ENCODE peak calls at places on chromosomes 13 and 19, in eight cellular contexts. V is adrenal gland, N is A549, Q is ovary, W is IMR-90, D is Peyer's patch, C is stomach, L is esophagus muscularis mucosa. E is an unnamed sample.
A peak's percentile ranks its signal among the peaks of the same experiment; 100 is the strongest.

GRCh38 chr13:66657165-66657895 is 572.8 kb downstream of the PCDH9 start:
- DNase-seq in N (peak; percentile 25), L (no peak), D (no peak), V (peak; percentile 98), W (peak; percentile 98), Q (no peak), C (peak; percentile 80), E (no peak)

GRCh38 chr19:621819-622218 is 11.5 kb downstream of the POLRMT start:
- DNase-seq in Q (no peak), D (no peak), V (no peak), N (no peak), L (no peak), C (no peak), W (no peak), E (no peak)

GRCh38 chr19:7808108-7808507 is 21.9 kb upstream of the EVI5L start:
- DNase-seq in L (no peak), C (no peak), W (no peak), N (no peak), D (no peak), V (no peak), Q (no peak), E (no peak)

GRCh38 chr13:111177081-111177711 is 62.1 kb downstream of the ARHGEF7 start:
- DNase-seq in L (no peak), C (peak; percentile 46), D (peak; percentile 64), V (peak; percentile 85), W (peak; percentile 68), N (no peak), Q (no peak), E (no peak)

GRCh38 chr13:29953542-29953941 is 103.1 kb upstream of the UBL3 start:
- DNase-seq in V (no peak), L (no peak), D (no peak), N (no peak), W (no peak), Q (no peak), C (no peak), E (no peak)

GRCh38 chr13:40161008-40161694 is 505.3 kb downstream of the FOXO1 start:
- DNase-seq in N (no peak), L (no peak), C (no peak), W (no peak), D (no peak), V (no peak), Q (no peak), E (no peak)

GRCh38 chr19:45251452-45252354 is 632 bp downstream of the MARK4 start:
- DNase-seq in C (no peak), W (no peak), L (no peak), V (no peak), N (no peak), Q (peak; percentile 36), D (no peak), E (no peak)

GRCh38 chr19:7852851-7853759 is 21.1 kb downstream of the PRR36 start:
- DNase-seq in V (peak; percentile 93), L (no peak), D (peak; percentile 70), Q (peak; percentile 68), W (peak; percentile 41), C (peak; percentile 87), N (peak; percentile 78), E (no peak)

GRCh38 chr13:77330009-77330471 is 3.1 kb upstream of the MYCBP2 start:
- DNase-seq in L (no peak), W (no peak), V (no peak), N (no peak), C (no peak), D (no peak), Q (no peak), E (no peak)

GRCh38 chr13:113648218-113648615 is 9.8 kb downstream of the ATP4B start:
- DNase-seq in L (no peak), D (no peak), W (no peak), Q (no peak), V (no peak), C (peak; percentile 25), N (no peak), E (no peak)

GRCh38 chr13:98687319-98687718 is 65.2 kb downstream of the SLC15A1 start:
- DNase-seq in D (no peak), C (no peak), Q (no peak), L (no peak), V (no peak), N (no peak), W (no peak), E (no peak)

GRCh38 chr13:38635030-38635429 is 51.8 kb upstream of the FREM2 start:
- DNase-seq in L (no peak), W (no peak), N (no peak), Q (no peak), C (no peak), V (no peak), D (no peak), E (no peak)

GRCh38 chr13:31322702-31323101 is 122.9 kb downstream of the B3GLCT start:
- DNase-seq in V (no peak), D (no peak), W (no peak), L (no peak), N (no peak), Q (no peak), C (no peak), E (no peak)

GRCh38 chr13:114310961-114311360 is 3.3 kb upstream of the CHAMP1 start:
- DNase-seq in Q (no peak), N (no peak), W (peak; percentile 75), L (no peak), V (no peak), C (no peak), D (no peak), E (no peak)

DNA sequence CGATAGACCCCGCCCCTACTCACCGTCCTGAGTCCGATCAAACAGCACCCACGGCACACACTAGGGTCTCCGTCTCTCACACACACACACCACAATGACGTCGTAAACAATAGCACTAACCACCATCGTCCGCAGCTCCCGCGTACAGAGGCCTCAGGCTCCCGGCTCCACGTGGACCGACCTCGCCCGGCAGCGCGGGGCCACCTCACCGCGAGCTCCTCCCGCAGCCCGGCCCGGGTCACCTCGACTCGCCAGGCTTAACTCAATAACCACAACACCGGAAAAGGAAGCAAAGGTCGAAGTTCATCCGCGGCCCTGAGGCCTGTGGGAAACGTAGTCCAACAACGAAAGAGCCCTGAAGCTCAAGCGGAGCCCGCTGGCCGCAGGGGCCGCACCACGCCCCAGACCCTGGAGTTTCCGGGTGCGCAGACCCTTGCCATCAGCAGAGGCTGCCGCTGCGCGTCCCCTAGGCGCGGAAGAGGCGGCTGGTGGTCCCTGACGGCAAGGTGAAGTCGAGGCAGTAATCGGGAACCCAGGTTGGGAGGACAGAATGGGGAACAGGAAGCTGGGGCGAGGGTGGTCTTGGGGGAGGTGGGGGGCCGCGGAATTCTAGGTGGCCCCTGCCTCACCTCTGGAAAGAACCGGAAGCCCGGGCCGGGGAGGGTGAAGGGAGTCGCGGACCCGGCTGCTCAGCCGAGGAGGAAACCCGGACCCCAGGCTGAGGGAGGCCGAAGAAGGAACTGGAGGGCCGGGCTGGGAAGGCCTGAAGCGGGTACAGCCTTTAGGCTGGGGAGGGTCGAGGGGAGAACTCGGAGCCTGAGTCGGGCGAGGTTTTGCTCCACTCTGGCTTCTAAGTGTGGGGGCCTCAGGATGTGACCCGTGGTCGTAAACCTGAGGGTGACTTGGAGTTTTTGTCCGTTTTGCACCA is at the start of gene ZNF529:
- DNase-seq in W (peak; percentile 86), L (peak; percentile 98), C (peak; percentile 90), Q (peak; percentile 88), N (peak; percentile 93), D (peak; percentile 91), V (peak; percentile 98), E (peak; percentile 90)
- TF ChIP-seq POLR2A in W (peak; percentile 88), L (peak; percentile 27), C (peak; percentile 58), Q (no peak), N (peak; percentile 60), D (peak; percentile 60), V (peak; percentile 96), E (peak; percentile 29)

DNA sequence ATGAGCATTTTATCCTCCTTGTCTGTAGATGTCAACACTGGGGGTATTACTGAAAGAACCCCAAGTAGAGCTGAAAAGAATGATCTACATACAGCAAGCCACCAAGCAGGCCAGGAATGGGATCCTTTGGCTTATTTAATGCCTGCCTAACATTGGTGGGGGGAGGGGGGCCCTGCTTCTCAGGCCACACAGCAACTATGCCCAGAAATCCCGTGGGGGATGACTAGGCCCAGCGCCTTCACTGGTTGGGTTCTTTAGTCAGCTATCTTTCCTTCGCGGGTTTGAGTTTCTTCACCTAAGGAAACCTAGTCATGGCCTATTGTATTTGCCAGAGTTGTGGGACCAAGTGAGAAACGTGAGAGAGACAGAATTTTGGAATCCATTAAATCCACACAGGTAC is 80.5 kb downstream of the CCNA1 start:
- DNase-seq in N (no peak), V (no peak), C (no peak), W (no peak), Q (no peak), L (no peak), D (no peak), E (no peak)
- TF ChIP-seq CTCF in N (no peak), V (no peak), C (no peak), W (no peak), Q (no peak), L (no peak), D (no peak), E (no peak)

DNA sequence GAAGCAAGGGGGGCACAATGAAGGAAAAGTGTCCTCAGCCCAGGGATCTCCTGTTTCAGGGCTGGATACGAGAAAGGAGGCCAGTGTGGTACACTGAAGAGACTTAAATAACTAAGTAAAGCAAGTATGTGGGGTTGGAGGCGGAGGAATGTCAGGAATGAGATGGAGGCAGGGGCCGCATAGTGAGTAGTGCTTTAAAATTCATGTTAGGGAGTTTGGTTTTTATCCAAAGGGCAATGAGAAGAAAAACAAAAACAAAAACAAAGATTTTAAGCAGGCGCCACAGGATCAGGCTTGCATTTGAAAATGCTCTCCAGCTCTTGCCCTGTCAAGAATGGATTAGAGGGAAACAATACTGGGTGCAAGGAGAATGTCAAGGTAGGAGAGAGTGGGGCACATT is 273.4 kb downstream of the DCLK1 start:
- DNase-seq in C (no peak), W (peak; percentile 32), Q (no peak), D (no peak), N (no peak), V (peak; percentile 52), L (peak; percentile 68), E (no peak)
- H3K4me1 ChIP-seq in C (peaks cover 25% of the 10 kb centered on the region), W (peaks cover 2% of the 10 kb centered on the region), Q (peaks cover 6% of the 10 kb centered on the region), D (no peaks in the 10 kb centered on the region), N (peaks cover 6% of the 10 kb centered on the region), V (no peaks in the 10 kb centered on the region), L (peaks cover 62% of the 10 kb centered on the region), E (peaks cover 37% of the 10 kb centered on the region)

DNA sequence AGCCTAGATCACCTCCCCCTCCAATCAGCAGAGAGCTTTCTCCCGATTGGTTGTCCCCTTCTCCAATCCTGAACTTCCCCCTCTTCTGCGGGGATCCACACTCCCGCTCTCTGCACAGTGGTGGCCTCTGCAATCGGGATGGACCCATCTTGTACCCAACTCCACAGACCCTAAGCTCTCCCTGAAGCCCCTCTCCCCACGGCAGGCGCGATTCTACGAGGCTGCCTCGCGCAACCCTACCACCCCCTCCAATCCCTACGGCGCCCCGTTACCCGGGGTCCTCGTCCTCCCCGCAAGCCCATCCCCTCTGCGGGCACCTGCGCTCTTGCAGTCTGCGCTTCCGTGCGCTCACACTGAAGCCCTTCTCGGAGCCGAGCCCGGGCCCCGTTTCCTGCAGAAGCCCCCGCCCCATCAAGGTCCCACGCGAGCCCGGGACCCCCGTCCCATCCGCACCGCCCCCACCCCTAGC is 459 bp downstream of the TMEM160 start:
- DNase-seq in L (peak; percentile 93), D (peak; percentile 85), N (peak; percentile 100), W (peak; percentile 91), V (peak; percentile 96), C (peak; percentile 84), Q (peak; percentile 87), E (no peak)
- TF ChIP-seq POLR2A in L (no peak), D (peak; percentile 6), N (peak; percentile 68), W (no peak), V (peak; percentile 52), C (no peak), Q (no peak), E (no peak)

GRCh38 chr13:45174478-45174877 is 26.4 kb downstream of the KCTD4 start:
- DNase-seq in D (no peak), Q (no peak), W (no peak), C (no peak), N (no peak), L (no peak), V (no peak), E (no peak)
- TF ChIP-seq CTCF in D (no peak), Q (no peak), W (no peak), C (no peak), N (no peak), L (no peak), V (no peak), E (no peak)